ENCODE peak calls at places on chromosomes 16 and 17, in ten cellular contexts. A is heart right ventricle, L is endothelial cell of umbilical vein, Y is PC-3, W is breast epithelium, D is left ventricle myocardium inferior, M is GM23248, T is NT2/D1, B is uterus, J is hepatocyte. Z is an unnamed sample.
A peak's percentile ranks its signal among the peaks of the same experiment; 100 is the strongest.

GRCh38 chr17:66711936-66712335 is 123.0 kb upstream of the CACNG5 start:
- DNase-seq in A (no peak), L (no peak), Y (peak; percentile 86), W (peak; percentile 45), D (no peak), M (no peak), T (no peak), B (no peak), J (peak; percentile 80), Z (no peak)

GRCh38 chr17:82230627-82231311 is 1.9 kb downstream of the SLC16A3 start:
- DNase-seq in A (peak; percentile 88), L (peak; percentile 75), Y (peak; percentile 85), W (peak; percentile 62), D (peak; percentile 92), M (peak; percentile 95), T (no peak), B (peak; percentile 82), J (peak; percentile 89), Z (peak; percentile 90)

GRCh38 chr17:66290097-66290722 is 12.2 kb upstream of the PRKCA start:
- DNase-seq in A (no peak), L (peak; percentile 15), Y (no peak), W (no peak), D (no peak), M (no peak), T (no peak), B (no peak), J (no peak), Z (no peak)

GRCh38 chr17:49217651-49218413 is 7.3 kb downstream of the ABI3 start:
- DNase-seq in A (peak; percentile 53), L (no peak), Y (no peak), W (no peak), D (peak; percentile 71), M (no peak), T (no peak), B (no peak), J (no peak), Z (no peak)

GRCh38 chr16:49696414-49697101 is 159.4 kb downstream of the ZNF423 start:
- DNase-seq in A (no peak), L (no peak), Y (no peak), W (no peak), D (no peak), M (no peak), T (peak; percentile 87), B (no peak), J (no peak), Z (peak; percentile 56)

GRCh38 chr16:81624718-81625543 is 154.2 kb upstream of the PLCG2 start:
- DNase-seq in A (no peak), L (peak; percentile 86), Y (no peak), W (no peak), D (no peak), M (peak; percentile 52), T (no peak), B (no peak), J (no peak), Z (no peak)

GRCh38 chr17:17781591-17782424 is 55.0 kb downstream of the SREBF1 start:
- DNase-seq in A (peak; percentile 87), L (peak; percentile 20), Y (peak; percentile 45), W (peak; percentile 50), D (peak; percentile 85), M (peak; percentile 69), T (no peak), B (peak; percentile 87), J (peak; percentile 83), Z (peak; percentile 18)

GRCh38 chr17:16997514-16998429 is 25.9 kb upstream of the TNFRSF13B start:
- DNase-seq in A (no peak), L (peak; percentile 45), Y (peak; percentile 28), W (no peak), D (no peak), M (no peak), T (no peak), B (no peak), J (no peak), Z (no peak)

GRCh38 chr17:67294451-67295199 is 49.6 kb upstream of the HELZ start:
- DNase-seq in A (no peak), L (no peak), Y (no peak), W (no peak), D (no peak), M (no peak), T (no peak), B (no peak), J (no peak), Z (no peak)

GRCh38 chr17:378068-378467 is 25.5 kb upstream of the RPH3AL start:
- DNase-seq in A (no peak), L (no peak), Y (no peak), W (no peak), D (no peak), M (no peak), T (no peak), B (no peak), J (no peak), Z (no peak)

GRCh38 chr16:23754594-23755483 is at the start of gene CHP2:
- DNase-seq in A (peak; percentile 11), L (no peak), Y (no peak), W (no peak), D (no peak), M (no peak), T (no peak), B (no peak), J (peak; percentile 32), Z (no peak)

GRCh38 chr17:76993636-76994035 is 125.4 kb downstream of the MGAT5B start:
- DNase-seq in A (no peak), L (no peak), Y (no peak), W (no peak), D (no peak), M (no peak), T (no peak), B (no peak), J (no peak), Z (no peak)

GRCh38 chr17:35841505-35841904 is 27.2 kb downstream of the HEATR9 start:
- DNase-seq in A (no peak), L (no peak), Y (no peak), W (no peak), D (no peak), M (peak; percentile 48), T (no peak), B (no peak), J (peak; percentile 17), Z (no peak)

GRCh38 chr17:14747576-14747940 is 446.7 kb downstream of the HS3ST3B1 start:
- DNase-seq in A (no peak), L (no peak), Y (no peak), W (no peak), D (no peak), M (peak; percentile 79), T (no peak), B (no peak), J (no peak), Z (no peak)

GRCh38 chr16:48408688-48409087 is 23.5 kb upstream of the SIAH1 start:
- DNase-seq in A (peak; percentile 33), L (no peak), Y (peak; percentile 28), W (no peak), D (peak; percentile 31), M (peak; percentile 49), T (no peak), B (no peak), J (no peak), Z (peak; percentile 15)

GRCh38 chr16:54098247-54098646 is 188.3 kb downstream of the IRX3 start:
- DNase-seq in A (no peak), L (no peak), Y (no peak), W (no peak), D (no peak), M (no peak), T (no peak), B (no peak), J (no peak), Z (no peak)

GRCh38 chr17:28745052-28745776 is 1.4 kb downstream of the TRAF4 start:
- DNase-seq in A (peak; percentile 53), L (peak; percentile 72), Y (peak; percentile 41), W (peak; percentile 78), D (no peak), M (peak; percentile 80), T (no peak), B (peak; percentile 46), J (peak; percentile 85), Z (peak; percentile 74)

DNA sequence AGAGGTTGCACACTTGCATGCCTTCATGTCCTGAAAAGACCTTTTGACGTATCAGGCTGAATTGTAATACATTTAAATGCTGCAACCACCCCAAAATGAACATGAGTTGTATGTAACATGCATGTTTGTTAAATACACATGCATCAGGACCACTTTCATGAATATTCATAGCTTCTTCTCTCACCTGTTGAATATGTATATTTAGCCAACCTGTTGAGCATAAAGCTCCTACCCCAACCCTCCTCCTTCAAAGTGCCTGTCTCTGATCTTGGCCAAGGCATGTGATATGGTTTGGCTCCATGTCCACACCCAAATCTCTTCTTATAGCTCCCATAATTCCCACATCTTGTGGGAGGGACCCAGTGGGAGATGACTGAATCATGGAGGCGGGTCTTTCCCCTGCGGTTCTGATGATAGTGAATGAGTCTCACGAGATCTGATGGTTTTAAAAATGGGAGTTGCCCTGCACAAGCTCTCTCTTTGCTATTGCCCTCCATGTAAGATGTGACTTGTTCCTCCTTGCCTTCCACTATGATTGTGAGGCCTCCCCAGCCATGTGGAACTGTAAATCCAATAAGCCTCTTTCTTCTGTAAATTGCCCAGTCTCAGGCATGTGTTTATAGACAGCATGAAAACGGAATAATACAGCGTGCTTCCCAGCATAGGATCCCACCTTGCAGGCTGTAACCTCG is 3.8 kb upstream of the CRYM start:
- DNase-seq in A (no peak), L (no peak), Y (no peak), W (no peak), D (no peak), M (no peak), T (no peak), B (no peak), J (no peak), Z (no peak)
- H3K27me3 ChIP-seq in A (no peaks in the 10 kb centered on the region), L (peaks cover 32% of the 10 kb centered on the region), Y (peaks cover 46% of the 10 kb centered on the region), W (peaks cover 14% of the 10 kb centered on the region), D (peaks cover 61% of the 10 kb centered on the region), M (peaks cover 38% of the 10 kb centered on the region), T (peaks cover 30% of the 10 kb centered on the region), B (no peaks in the 10 kb centered on the region), J (peaks cover 13% of the 10 kb centered on the region), Z (peaks cover 3% of the 10 kb centered on the region)

GRCh38 chr16:10528635-10529034 is 51.8 kb downstream of the EMP2 start:
- DNase-seq in A (no peak), L (no peak), Y (no peak), W (no peak), D (no peak), M (no peak), T (no peak), B (no peak), J (no peak), Z (no peak)
- H3K36me3 ChIP-seq in A (peaks cover 90% of the 10 kb centered on the region), L (no peaks in the 10 kb centered on the region), Y (peaks cover 20% of the 10 kb centered on the region), W (no peaks in the 10 kb centered on the region), D (peaks cover 94% of the 10 kb centered on the region), M (no peaks in the 10 kb centered on the region), T (peaks cover 22% of the 10 kb centered on the region), B (no peaks in the 10 kb centered on the region), J (no peaks in the 10 kb centered on the region), Z (no peaks in the 10 kb centered on the region)

DNA sequence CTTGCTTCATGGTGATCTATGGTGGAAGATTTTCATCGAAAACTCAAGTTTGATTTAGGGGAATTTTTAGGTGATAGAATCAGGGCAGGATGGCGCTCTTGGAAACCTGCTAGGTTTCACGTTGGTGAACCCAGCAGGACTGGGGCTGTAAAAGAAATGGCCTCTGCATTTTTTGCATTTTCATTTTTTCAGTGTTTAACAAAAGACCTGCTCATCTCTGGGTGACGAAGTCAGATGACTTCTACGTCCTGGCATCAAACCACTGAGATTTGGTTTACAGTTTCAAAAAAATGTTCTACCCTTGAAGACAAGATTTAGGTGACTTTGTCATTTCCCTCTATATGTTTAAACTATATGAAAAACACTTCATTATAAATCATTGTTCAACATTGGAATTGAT is 1.9 kb downstream of the PGS1 start:
- DNase-seq in A (no peak), L (no peak), Y (no peak), W (no peak), D (no peak), M (no peak), T (no peak), B (no peak), J (no peak), Z (no peak)
- H3K4me1 ChIP-seq in A (peaks cover 71% of the 10 kb centered on the region), L (peaks cover 68% of the 10 kb centered on the region), Y (peaks cover 62% of the 10 kb centered on the region), W (peaks cover 3% of the 10 kb centered on the region), D (peaks cover 77% of the 10 kb centered on the region), M (peaks cover 73% of the 10 kb centered on the region), T (peaks cover 11% of the 10 kb centered on the region), B (peaks cover 34% of the 10 kb centered on the region), J (peaks cover 41% of the 10 kb centered on the region), Z (peaks cover 4% of the 10 kb centered on the region)

GRCh38 chr16:27314161-27314723 is 468 bp downstream of the IL4R start:
- DNase-seq in A (peak; percentile 75), L (peak; percentile 91), Y (peak; percentile 78), W (peak; percentile 66), D (peak; percentile 36), M (peak; percentile 96), T (no peak), B (peak; percentile 76), J (peak; percentile 76), Z (no peak)
- H3K27me3 ChIP-seq in A (no peaks in the 10 kb centered on the region), L (no peaks in the 10 kb centered on the region), Y (no peaks in the 10 kb centered on the region), W (no peaks in the 10 kb centered on the region), D (peaks cover 67% of the 10 kb centered on the region), M (no peaks in the 10 kb centered on the region), T (peaks cover 11% of the 10 kb centered on the region), B (no peaks in the 10 kb centered on the region), J (no peaks in the 10 kb centered on the region), Z (no peaks in the 10 kb centered on the region)

Z was measured in HAP-1.